ENCODE peak calls at places on chromosome 1, in four cellular contexts. O, I, N and S are unnamed samples.

GRCh38 chr1:235417101-235417697 is 50.0 kb downstream of the TBCE start:
- DNase-seq in O (peak), I (peak), N (peak), S (peak)

GRCh38 chr1:7755448-7755847 is 15.6 kb upstream of the VAMP3 start:
- DNase-seq in O (peak), I (no peak), N (no peak), S (no peak)

GRCh38 chr1:248828845-248829244 is 3.1 kb upstream of the SH3BP5L start:
- DNase-seq in O (peak), I (no peak), N (peak), S (no peak)

GRCh38 chr1:17155257-17155895 is 36.1 kb upstream of the PADI2 start:
- DNase-seq in O (no peak), I (no peak), N (no peak), S (no peak)

GRCh38 chr1:156100205-156100995 is 14.1 kb upstream of the LMNA start:
- DNase-seq in O (no peak), I (no peak), N (peak), S (no peak)

GRCh38 chr1:56584910-56585528 is 5.7 kb upstream of the PLPP3 start:
- DNase-seq in O (peak), I (no peak), N (peak), S (no peak)

GRCh38 chr1:1137256-1138045 is 21.6 kb upstream of the C1orf159 start:
- DNase-seq in O (no peak), I (no peak), N (no peak), S (no peak)

GRCh38 chr1:147640553-147641165 is 29.7 kb downstream of the ACP6 start:
- DNase-seq in O (peak), I (peak), N (no peak), S (no peak)

GRCh38 chr1:203306970-203307541 is 1.7 kb downstream of the BTG2 start:
- DNase-seq in O (no peak), I (peak), N (no peak), S (no peak)

GRCh38 chr1:212147581-212148033 is 112.1 kb downstream of the DTL start:
- DNase-seq in O (no peak), I (no peak), N (no peak), S (peak)

GRCh38 chr1:241998950-241999495 is at the start of gene MAP1LC3C:
- DNase-seq in O (no peak), I (no peak), N (no peak), S (no peak)

GRCh38 chr1:226638001-226638601 is 89.5 kb downstream of the STUM start:
- DNase-seq in O (no peak), I (peak), N (no peak), S (no peak)

GRCh38 chr1:229273507-229274232 is 2.8 kb downstream of the RAB4A start:
- DNase-seq in O (no peak), I (peak), N (peak), S (peak)

GRCh38 chr1:227315500-227316346 is 2.6 kb downstream of the CDC42BPA start:
- DNase-seq in O (peak), I (no peak), N (peak), S (no peak)

GRCh38 chr1:37794372-37795339 is 1.0 kb downstream of the MANEAL start:
- DNase-seq in O (no peak), I (peak), N (no peak), S (no peak)
- H3K4me3 ChIP-seq in O (no peak), I (peak), N (peak), S (peak)

GRCh38 chr1:114207635-114208034 is 54.0 kb upstream of the SYT6 start:
- DNase-seq in O (no peak), I (no peak), N (no peak), S (no peak)
- H3K4me3 ChIP-seq in O (no peak), I (no peak), N (no peak), S (no peak)

DNA sequence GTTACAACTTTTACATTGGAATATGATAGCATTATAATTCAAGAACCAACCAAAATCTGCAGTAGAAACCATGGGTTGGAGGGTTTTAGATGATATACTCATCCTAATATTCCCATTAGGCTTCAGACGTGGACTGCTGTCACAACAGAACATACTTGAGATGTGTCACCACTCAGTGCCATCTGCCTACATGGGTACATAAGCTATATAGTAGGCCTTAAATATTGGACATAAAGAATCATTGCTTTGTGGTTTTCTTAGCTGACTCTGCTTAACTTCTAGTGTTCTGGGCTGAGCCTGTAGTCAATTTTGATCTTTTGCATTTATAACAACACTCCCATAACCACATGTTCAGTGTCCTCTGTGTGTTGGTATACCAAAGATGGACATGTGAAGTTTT is 14.1 kb downstream of the RAP1A start:
- DNase-seq in O (no peak), I (no peak), N (no peak), S (no peak)
- H3K4me3 ChIP-seq in O (no peak), I (no peak), N (no peak), S (no peak)

GRCh38 chr1:168408531-168409242 is 128.0 kb downstream of the TBX19 start:
- DNase-seq in O (peak), I (no peak), N (peak), S (no peak)
- H3K4me3 ChIP-seq in O (no peak), I (no peak), N (no peak), S (no peak)

DNA sequence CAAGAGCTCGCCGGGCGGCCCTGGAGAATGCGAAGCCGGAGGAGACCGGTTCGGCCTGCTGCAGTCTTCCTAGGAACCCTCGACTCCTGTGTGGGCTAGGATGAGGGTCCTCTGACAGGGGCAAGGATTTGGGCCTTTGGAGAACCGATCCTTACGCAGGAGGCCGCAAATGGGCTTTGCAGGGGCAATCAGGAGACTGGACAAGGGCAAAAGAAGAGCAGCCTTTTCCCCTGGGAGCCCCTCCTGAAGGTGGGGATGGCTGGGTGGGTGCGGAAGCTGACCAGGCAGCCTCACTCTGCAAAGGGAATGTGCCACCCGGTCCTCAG is 111.6 kb downstream of the NAV1 start:
- DNase-seq in O (no peak), I (no peak), N (no peak), S (no peak)
- H3K4me3 ChIP-seq in O (peak), I (peak), N (no peak), S (peak)

DNA sequence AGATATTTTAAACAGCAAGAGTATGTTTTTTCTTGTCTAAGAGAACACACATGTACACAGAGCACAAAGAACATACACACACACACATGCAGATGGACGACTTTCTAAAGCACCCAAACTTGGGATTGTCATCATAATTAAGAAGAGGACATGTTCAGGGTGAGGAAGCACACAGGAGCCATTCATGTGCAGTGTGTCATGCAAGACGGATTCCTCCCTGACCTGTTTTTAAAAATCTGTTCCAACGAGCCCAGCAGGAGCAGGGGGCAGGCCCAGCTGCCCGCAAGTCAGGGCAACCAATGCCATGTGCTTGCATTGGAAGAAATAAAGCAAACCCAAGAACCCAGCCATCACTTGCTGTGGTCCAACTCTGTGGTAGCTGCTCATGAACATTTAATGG is 167.3 kb upstream of the ZNF644 start:
- DNase-seq in O (no peak), I (no peak), N (no peak), S (no peak)
- H3K4me3 ChIP-seq in O (no peak), I (no peak), N (no peak), S (no peak)

GRCh38 chr1:192814805-192815204 is 6.0 kb downstream of the RGS2 start:
- DNase-seq in O (no peak), I (no peak), N (no peak), S (no peak)

GRCh38 chr1:192811594-192812239 is 2.9 kb downstream of the RGS2 start:
- DNase-seq in O (no peak), I (no peak), N (no peak), S (no peak)

GRCh38 chr1:192809286-192810252 is 730 bp downstream of the RGS2 start:
- DNase-seq in O (peak), I (peak), N (no peak), S (no peak)

GRCh38 chr1:192810253-192810880 is 1.5 kb downstream of the RGS2 start:
- DNase-seq in O (no peak), I (no peak), N (no peak), S (peak)

DNA sequence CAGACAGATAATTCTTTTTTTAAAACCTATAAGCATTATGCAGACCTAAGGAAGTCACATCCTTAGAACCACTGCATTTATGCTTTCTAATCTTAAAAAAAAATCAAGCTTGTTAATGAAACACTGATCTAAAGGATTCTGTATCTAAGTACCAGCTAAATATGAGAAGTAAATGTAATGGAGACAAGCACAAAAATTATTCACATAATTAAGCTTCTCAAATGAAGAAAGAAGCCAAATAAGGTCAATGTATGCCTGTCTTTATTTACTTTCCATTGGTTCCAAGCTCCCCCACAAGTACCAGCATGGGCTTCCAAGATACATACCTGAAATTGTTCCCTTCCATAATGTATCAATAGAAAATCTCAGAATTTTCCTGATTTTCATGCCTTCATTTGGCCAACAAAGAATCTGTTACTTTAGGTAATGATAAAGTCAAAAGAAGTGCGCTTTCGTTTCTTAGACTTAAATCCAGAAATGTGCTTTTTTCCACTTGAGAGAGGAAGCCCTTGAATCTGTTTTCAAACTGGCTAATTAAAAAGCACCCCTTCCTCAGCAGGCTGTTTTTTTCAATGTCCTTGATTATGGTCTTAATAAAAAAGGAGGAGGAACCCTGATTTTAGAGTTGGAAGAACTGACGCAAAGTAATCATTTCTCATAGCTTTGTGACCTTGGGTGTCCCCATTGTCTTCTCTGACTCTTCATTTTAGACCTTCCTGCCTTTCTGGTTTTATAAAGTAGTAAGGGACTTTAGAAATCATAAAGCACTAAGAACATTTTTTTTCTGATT is 3.8 kb downstream of the RGS2 start:
- DNase-seq in O (no peak), I (no peak), N (no peak), S (no peak)
- H3K4me3 ChIP-seq in O (no peak), I (no peak), N (no peak), S (no peak)

GRCh38 chr1:32953495-32953894 is 11.1 kb downstream of the RNF19B start:
- DNase-seq in O (peak), I (no peak), N (peak), S (no peak)
- H3K4me3 ChIP-seq in O (no peak), I (no peak), N (no peak), S (no peak)